ENCODE peak calls at places on chromosomes 6 and 20, in nine cellular contexts. T, E, G, C, R, U, Z, B and F are unnamed samples.

GRCh38 chr6:3876866-3877265 is 27.7 kb downstream of the FAM50B start:
- DNase-seq in T (no peak), E (no peak), G (no peak), C (no peak), R (no peak), U (no peak), Z (no peak), B (no peak), F (no peak)

GRCh38 chr6:143965503-143966171 is 42.4 kb downstream of the PLAGL1 start:
- DNase-seq in T (no peak), E (peak; percentile 83), G (no peak), C (no peak), R (no peak), U (no peak), Z (no peak), B (no peak), F (no peak)

GRCh38 chr6:71383891-71384489 is 95.4 kb downstream of the OGFRL1 start:
- DNase-seq in T (no peak), E (peak; percentile 49), G (peak; percentile 24), C (no peak), R (no peak), U (no peak), Z (peak; percentile 64), B (no peak), F (peak; percentile 19)

GRCh38 chr20:39190666-39191570 is 228.8 kb downstream of the DHX35 start:
- DNase-seq in T (no peak), E (peak; percentile 15), G (no peak), C (no peak), R (no peak), U (no peak), Z (peak; percentile 12), B (no peak), F (no peak)

GRCh38 chr6:10383312-10384063 is 31.4 kb downstream of the TFAP2A start:
- DNase-seq in T (no peak), E (no peak), G (no peak), C (no peak), R (no peak), U (peak; percentile 71), Z (no peak), B (no peak), F (no peak)

GRCh38 chr20:29876911-29877285 is 1380.6 kb upstream of the DEFB115 start:
- DNase-seq in T (no peak), E (no peak), G (peak; percentile 14), C (no peak), R (peak; percentile 79), U (peak; percentile 48), Z (no peak), B (no peak), F (no peak)

GRCh38 chr6:31794866-31795615 is 511 bp downstream of the VARS1 start:
- DNase-seq in T (peak; percentile 20), E (peak; percentile 52), G (no peak), C (no peak), R (peak; percentile 84), U (no peak), Z (no peak), B (no peak), F (no peak)

GRCh38 chr20:18977441-18977840 is 163.9 kb downstream of the SCP2D1 start:
- DNase-seq in T (no peak), E (no peak), G (no peak), C (no peak), R (no peak), U (no peak), Z (no peak), B (no peak), F (no peak)

GRCh38 chr6:3035397-3035796 is 32.9 kb upstream of the RIPK1 start:
- DNase-seq in T (no peak), E (no peak), G (no peak), C (no peak), R (no peak), U (no peak), Z (no peak), B (no peak), F (no peak)

GRCh38 chr20:56429496-56429895 is 17.4 kb downstream of the CASS4 start:
- DNase-seq in T (no peak), E (peak; percentile 94), G (no peak), C (no peak), R (no peak), U (no peak), Z (no peak), B (no peak), F (no peak)

GRCh38 chr6:45882671-45883070 is 133.0 kb downstream of the CLIC5 start:
- DNase-seq in T (no peak), E (no peak), G (no peak), C (no peak), R (no peak), U (no peak), Z (no peak), B (no peak), F (no peak)

GRCh38 chr20:6700563-6701328 is 66.7 kb upstream of the BMP2 start:
- DNase-seq in T (no peak), E (no peak), G (peak; percentile 37), C (peak; percentile 44), R (peak; percentile 83), U (no peak), Z (no peak), B (peak; percentile 38), F (no peak)

GRCh38 chr6:53064726-53065265 is 408 bp upstream of the FBXO9 start:
- DNase-seq in T (peak; percentile 98), E (peak; percentile 97), G (peak; percentile 96), C (peak; percentile 97), R (peak; percentile 99), U (peak; percentile 96), Z (peak; percentile 98), B (peak; percentile 94), F (peak; percentile 99)
- TF ChIP-seq CTCF in T (peak; percentile 37), E (no peak), G (peak; percentile 31), C (peak; percentile 36), R (peak; percentile 48), U (no peak), Z (no peak), B (no peak), F (peak; percentile 10)

GRCh38 chr6:164063346-164063745 is 648.8 kb downstream of the QKI start:
- DNase-seq in T (no peak), E (no peak), G (no peak), C (no peak), R (no peak), U (no peak), Z (no peak), B (no peak), F (no peak)
- H3K4me3 ChIP-seq in T (no peak overlapping the region), E (no peak overlapping the region), G (no peak overlapping the region), C (no peak overlapping the region), R (no peak overlapping the region), U (no peak overlapping the region), Z (no peak overlapping the region), B (no peak overlapping the region), F (no peak overlapping the region)

GRCh38 chr20:48380661-48381060 is 447.1 kb downstream of the PREX1 start:
- DNase-seq in T (no peak), E (no peak), G (no peak), C (no peak), R (no peak), U (no peak), Z (no peak), B (no peak), F (no peak)
- H3K27me3 ChIP-seq in T (no peaks in the 10 kb centered on the region), E (no peaks in the 10 kb centered on the region), G (no peaks in the 10 kb centered on the region), C (peaks cover 23% of the 10 kb centered on the region), R (peaks cover 23% of the 10 kb centered on the region), U (no peaks in the 10 kb centered on the region), Z (no peaks in the 10 kb centered on the region), B (no peaks in the 10 kb centered on the region), F (no peaks in the 10 kb centered on the region)

GRCh38 chr6:1474205-1474604 is 84.8 kb downstream of the FOXF2 start:
- DNase-seq in T (no peak), E (no peak), G (no peak), C (no peak), R (no peak), U (no peak), Z (no peak), B (no peak), F (no peak)
- TF ChIP-seq CTCF in T (no peak), E (no peak), G (no peak), C (no peak), R (no peak), U (no peak), Z (no peak), B (no peak), F (no peak)

DNA sequence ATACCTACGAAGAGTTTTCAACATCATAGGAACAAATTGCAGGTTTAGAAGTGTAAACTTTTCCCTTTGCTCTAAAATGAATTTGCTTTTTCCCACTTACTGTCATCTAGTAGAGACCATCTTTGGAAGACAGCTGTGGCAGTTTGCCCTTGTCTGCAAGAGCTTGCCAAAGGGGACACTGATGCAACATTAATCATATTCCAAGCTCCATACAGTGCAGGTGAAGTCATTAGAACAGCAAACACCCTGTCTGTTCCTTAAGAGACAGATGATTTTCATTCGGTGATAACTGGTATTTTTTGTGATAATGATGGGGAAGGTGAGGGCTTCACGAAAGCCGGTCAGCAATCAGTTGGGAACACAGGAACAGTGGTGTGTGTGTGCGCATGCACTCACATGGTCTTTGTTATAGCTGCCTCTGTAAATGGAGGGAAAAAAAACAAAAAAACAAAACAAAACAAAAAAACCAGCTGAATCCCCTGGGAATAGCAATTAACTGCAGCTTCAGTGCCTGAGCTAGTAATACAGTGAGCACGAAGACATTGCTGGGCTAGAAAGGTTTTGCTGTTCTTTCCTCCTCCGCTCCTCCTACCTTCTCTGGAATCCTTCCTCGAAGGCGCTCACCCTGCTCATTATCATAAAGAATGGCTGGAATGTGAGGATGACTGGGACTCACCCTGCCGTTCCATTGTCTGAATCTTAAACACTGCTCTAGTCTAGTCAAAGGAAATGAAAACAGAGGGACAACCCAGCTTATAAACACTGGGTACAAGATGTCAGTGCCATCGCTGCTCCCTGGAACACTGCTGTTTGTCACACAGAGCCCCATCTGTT is 35.2 kb upstream of the KIF13A start:
- DNase-seq in T (peak; percentile 33), E (peak; percentile 87), G (no peak), C (no peak), R (no peak), U (no peak), Z (peak; percentile 30), B (no peak), F (no peak)
- H3K4me3 ChIP-seq in T (peak overlapping the region; percentile 18), E (no peak overlapping the region), G (no peak overlapping the region), C (no peak overlapping the region), R (no peak overlapping the region), U (peak overlapping the region; percentile 26), Z (no peak overlapping the region), B (no peak overlapping the region), F (no peak overlapping the region)

GRCh38 chr20:37413354-37413753 is 67.4 kb downstream of the SRC start:
- DNase-seq in T (no peak), E (no peak), G (no peak), C (no peak), R (no peak), U (no peak), Z (no peak), B (no peak), F (no peak)
- H3K27me3 ChIP-seq in T (no peaks in the 10 kb centered on the region), E (peaks cover 43% of the 10 kb centered on the region), G (no peaks in the 10 kb centered on the region), C (peaks cover 95% of the 10 kb centered on the region), R (peaks cover 44% of the 10 kb centered on the region), U (no peaks in the 10 kb centered on the region), Z (peaks cover 22% of the 10 kb centered on the region), B (peaks cover 46% of the 10 kb centered on the region), F (no peaks in the 10 kb centered on the region)

DNA sequence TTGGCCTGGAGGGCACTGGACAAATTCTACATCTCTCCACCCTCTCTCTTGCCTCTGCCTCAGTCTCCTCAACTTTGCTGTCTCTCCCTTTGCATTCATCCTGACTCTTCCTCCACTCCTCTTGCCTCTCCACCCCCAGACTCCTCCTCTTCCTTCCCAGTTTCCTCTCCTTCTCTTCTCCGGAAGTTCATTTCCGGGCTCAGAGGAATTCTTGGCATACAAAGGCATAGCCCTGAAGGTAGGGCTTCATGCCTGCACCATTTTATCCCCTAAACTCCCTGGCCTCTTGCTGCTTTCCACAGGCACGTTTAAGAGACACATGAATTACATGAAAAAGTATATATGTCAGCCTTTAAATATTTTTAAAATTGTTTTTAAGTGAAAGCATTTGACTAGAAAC is 10.6 kb downstream of the BFSP1 start:
- DNase-seq in T (no peak), E (no peak), G (no peak), C (no peak), R (no peak), U (no peak), Z (no peak), B (no peak), F (no peak)
- TF ChIP-seq CTCF in T (no peak), E (no peak), G (no peak), C (no peak), R (no peak), U (no peak), Z (no peak), B (no peak), F (no peak)